ENCODE peak calls at places on chromosomes 16 and 17, in five cellular contexts. A is stomach, Y is upper lobe of right lung, D is NCI-H2029, I is mesothelial cell of epicardium. W is an unnamed sample.
A peak's percentile ranks its signal among the peaks of the same experiment; 100 is the strongest.

GRCh38 chr16:79885320-79885719 is 284.8 kb upstream of the MAF start:
- DNase-seq in A (no peak), Y (no peak), D (no peak), I (no peak), W (no peak)

GRCh38 chr16:4847774-4848587 is 700 bp downstream of the UBN1 start:
- DNase-seq in A (peak; percentile 73), Y (peak; percentile 79), D (peak; percentile 6), I (peak; percentile 63), W (peak; percentile 65)

GRCh38 chr16:67767953-67768352 is 38.4 kb downstream of the RANBP10 start:
- DNase-seq in A (no peak), Y (no peak), D (no peak), I (no peak), W (no peak)

GRCh38 chr16:85306071-85306792 is 194.0 kb upstream of the CIBAR2 start:
- DNase-seq in A (peak; percentile 93), Y (peak; percentile 97), D (peak; percentile 20), I (no peak), W (peak; percentile 81)

GRCh38 chr16:6375471-6376075 is 957.1 kb upstream of the RBFOX1 start:
- DNase-seq in A (no peak), Y (no peak), D (no peak), I (no peak), W (no peak)

GRCh38 chr17:76032073-76032779 is 5.1 kb upstream of the EVPL start:
- DNase-seq in A (no peak), Y (no peak), D (no peak), I (no peak), W (peak; percentile 37)

GRCh38 chr16:31471875-31472558 is at the start of gene TGFB1I1:
- DNase-seq in A (no peak), Y (no peak), D (no peak), I (no peak), W (no peak)

GRCh38 chr17:80491478-80492342 is 15.3 kb upstream of the NPTX1 start:
- DNase-seq in A (no peak), Y (no peak), D (no peak), I (no peak), W (no peak)

GRCh38 chr17:49407981-49408501 is 6.6 kb downstream of the PHB1 start:
- DNase-seq in A (peak; percentile 89), Y (peak; percentile 87), D (peak; percentile 94), I (peak; percentile 89), W (peak; percentile 85)

GRCh38 chr17:81025065-81025751 is 9.7 kb upstream of the BAIAP2 start:
- DNase-seq in A (no peak), Y (peak; percentile 85), D (no peak), I (no peak), W (no peak)

GRCh38 chr17:38584350-38584925 is 21.3 kb downstream of the SRCIN1 start:
- DNase-seq in A (peak; percentile 79), Y (peak; percentile 87), D (peak; percentile 56), I (peak; percentile 81), W (peak; percentile 55)